ENCODE peak calls at places on chromosomes 3 and 15, in nine cellular contexts. P is activated naive CD8-positive, alpha-beta T cell treated with anti-CD3 and anti-CD28 coated beads for 36 hours; Y is AG04450; K is neural crest cell; T is AG20443; N is NCI-H2029; O is stimulated activated CD8-positive, alpha-beta memory T cell treated with anti-CD3 and anti-CD28 coated beads, Interleukin-7, amount 100 ng/mL, for 1 hour; F is dorsolateral prefrontal cortex; A is activated CD8-positive, alpha-beta memory T cell treated with anti-CD3 and anti-CD28 coated beads for 4 hours. X is an unnamed sample.
A peak's percentile ranks its signal among the peaks of the same experiment; 100 is the strongest.

GRCh38 chr15:67865331-67865730 is 25.5 kb upstream of the RNU6-1 start:
- DNase-seq in P (no peak), T (peak; percentile 27), K (no peak), Y (no peak), N (no peak), A (no peak), F (no peak), O (no peak), X (no peak)

GRCh38 chr15:23566070-23567050 is 886 bp downstream of the MKRN3 start:
- DNase-seq in N (peak; percentile 76), K (peak; percentile 15), T (no peak), F (peak; percentile 58), P (peak; percentile 3), Y (no peak), O (no peak), A (no peak), X (no peak)

GRCh38 chr3:114307222-114307840 is 13.5 kb downstream of the TIGIT start:
- DNase-seq in N (no peak), F (no peak), T (no peak), A (no peak), P (no peak), K (no peak), O (no peak), Y (no peak), X (no peak)

GRCh38 chr15:81182746-81183402 is 13.8 kb upstream of the IL16 start:
- DNase-seq in O (no peak), F (no peak), T (peak; percentile 51), N (no peak), K (no peak), Y (no peak), P (no peak), A (no peak), X (no peak)

GRCh38 chr3:27507111-27507510 is 22.9 kb upstream of the SLC4A7 start:
- DNase-seq in A (no peak), O (no peak), Y (no peak), T (no peak), K (no peak), F (no peak), P (no peak), N (no peak), X (no peak)

GRCh38 chr15:60221356-60221755 is 176.4 kb downstream of the ANXA2 start:
- DNase-seq in P (no peak), F (no peak), N (no peak), O (no peak), A (no peak), Y (no peak), T (no peak), K (no peak), X (no peak)

GRCh38 chr3:156747046-156747445 is 72.7 kb downstream of the TIPARP start:
- DNase-seq in O (no peak), Y (no peak), N (no peak), K (no peak), P (no peak), F (no peak), A (no peak), T (no peak), X (no peak)

GRCh38 chr3:137642831-137643230 is 121.3 kb upstream of the SOX14 start:
- DNase-seq in F (no peak), T (no peak), P (no peak), A (no peak), Y (no peak), N (no peak), K (no peak), O (no peak), X (no peak)

GRCh38 chr3:156604642-156605144 is 49.8 kb upstream of the SSR3 start:
- DNase-seq in O (no peak), T (no peak), F (no peak), N (no peak), Y (no peak), K (no peak), P (no peak), A (no peak), X (no peak)

GRCh38 chr15:31857194-31857593 is 173.1 kb upstream of the CHRNA7 start:
- DNase-seq in P (no peak), K (no peak), T (no peak), Y (no peak), O (no peak), F (no peak), A (no peak), N (no peak), X (no peak)

GRCh38 chr15:89654847-89655805 is at the start of gene KIF7:
- DNase-seq in N (no peak), O (no peak), T (peak; percentile 94), A (no peak), K (peak; percentile 43), P (peak; percentile 45), F (no peak), Y (no peak), X (no peak)

GRCh38 chr15:63348392-63348791 is 33.3 kb downstream of the CA12 start:
- DNase-seq in K (no peak), Y (no peak), N (peak; percentile 26), T (peak; percentile 81), F (peak; percentile 66), P (no peak), O (no peak), A (no peak), X (peak; percentile 26)

GRCh38 chr3:169818330-169818729 is 5.6 kb upstream of the LRRC34 start:
- DNase-seq in F (no peak), O (no peak), T (no peak), Y (no peak), N (no peak), K (no peak), P (no peak), A (no peak), X (no peak)

GRCh38 chr15:66651913-66652642 is 50.0 kb upstream of the SMAD6 start:
- DNase-seq in O (no peak), A (no peak), Y (no peak), K (no peak), N (no peak), P (no peak), T (no peak), F (no peak), X (no peak)

GRCh38 chr3:98776114-98776513 is 13.0 kb downstream of the ST3GAL6 start:
- DNase-seq in Y (no peak), T (no peak), K (no peak), A (no peak), P (no peak), N (no peak), O (no peak), F (no peak), X (no peak)

GRCh38 chr3:187955076-187955952 is 198.6 kb upstream of the LPP start:
- DNase-seq in P (no peak), F (no peak), T (peak; percentile 74), Y (peak; percentile 65), N (no peak), A (no peak), K (no peak), O (no peak), X (no peak)

GRCh38 chr3:191139771-191140170 is 59.3 kb upstream of the OSTN start:
- DNase-seq in A (no peak), F (no peak), P (no peak), N (no peak), K (no peak), T (peak; percentile 26), O (no peak), Y (no peak), X (no peak)

GRCh38 chr15:55737373-55737772 is 5.6 kb downstream of the PRTG start:
- DNase-seq in O (no peak), N (no peak), K (peak; percentile 31), A (no peak), P (no peak), F (no peak), T (no peak), Y (no peak), X (no peak)

GRCh38 chr3:174884776-174885568 is 25.8 kb downstream of the NAALADL2 start:
- DNase-seq in O (no peak), F (no peak), A (no peak), P (no peak), Y (no peak), T (no peak), N (no peak), K (no peak), X (no peak)

GRCh38 chr3:25155696-25156471 is 272.2 kb upstream of the RARB start:
- DNase-seq in A (no peak), Y (no peak), O (no peak), N (no peak), K (peak; percentile 8), P (no peak), F (no peak), T (no peak), X (no peak)

GRCh38 chr3:47113669-47114365 is 50.1 kb downstream of the SETD2 start:
- DNase-seq in T (peak; percentile 22), K (no peak), P (no peak), O (no peak), Y (peak; percentile 67), A (no peak), F (no peak), N (no peak), X (no peak)

GRCh38 chr15:61075741-61076140 is 153.4 kb downstream of the RORA start:
- DNase-seq in F (no peak), T (no peak), A (no peak), N (no peak), P (no peak), O (no peak), K (no peak), Y (no peak), X (no peak)

GRCh38 chr3:113225286-113225685 is 13.9 kb downstream of the BOC start:
- DNase-seq in F (no peak), A (no peak), T (no peak), P (no peak), N (no peak), O (no peak), Y (no peak), K (no peak), X (no peak)

GRCh38 chr15:31483924-31484368 is 157.3 kb downstream of the KLF13 start:
- DNase-seq in P (no peak), O (no peak), Y (no peak), F (no peak), N (no peak), A (no peak), T (no peak), K (no peak), X (no peak)

GRCh38 chr3:15272431-15273196 is 59.8 kb downstream of the SH3BP5 start:
- DNase-seq in T (no peak), N (no peak), A (no peak), Y (no peak), K (no peak), O (no peak), F (no peak), P (no peak), X (no peak)

GRCh38 chr3:137035631-137036030 is 77.8 kb downstream of the IL20RB start:
- DNase-seq in P (no peak), O (no peak), T (peak; percentile 52), F (no peak), K (no peak), N (no peak), Y (no peak), A (no peak), X (no peak)

GRCh38 chr3:31132132-31132769 is 237.8 kb upstream of the GADL1 start:
- DNase-seq in Y (peak; percentile 2), F (no peak), T (peak; percentile 34), O (no peak), P (no peak), K (no peak), A (no peak), N (peak; percentile 44), X (no peak)

GRCh38 chr15:80404719-80405553 is 754 bp downstream of the ARNT2 start:
- DNase-seq in Y (no peak), O (no peak), A (no peak), F (peak; percentile 64), T (peak; percentile 70), K (peak; percentile 47), N (no peak), P (peak; percentile 15), X (no peak)

GRCh38 chr15:39448409-39448808 is 132.5 kb upstream of the THBS1 start:
- DNase-seq in Y (no peak), T (no peak), K (no peak), A (no peak), O (no peak), N (no peak), F (no peak), P (no peak), X (no peak)

GRCh38 chr3:13214847-13215472 is 141.7 kb upstream of the IQSEC1 start:
- DNase-seq in T (no peak), Y (no peak), F (no peak), N (peak; percentile 37), K (no peak), A (no peak), P (no peak), O (no peak), X (no peak)

GRCh38 chr3:52188586-52189404 is 9.2 kb upstream of the ALAS1 start:
- DNase-seq in F (no peak), P (no peak), K (no peak), O (no peak), Y (no peak), N (no peak), A (no peak), T (no peak), X (no peak)

X was measured in NCI-H2107.